ENCODE peak calls at places on chromosomes 2 and 18, in ten cellular contexts. One of them, this sample, is unnamed.

GRCh38 chr18:65073060-65073550 is 677.7 kb upstream of the CDH7 start:
- DNase-seq in hippocampal formation: no peak
- DNase-seq in prostate gland: no peak
- DNase-seq in adrenal gland: no peak
- DNase-seq in dermis blood vessel endothelial cell: no peak
- DNase-seq in DMS 273 treated with DMSO at 0.1 percent for 48 hours: no peak
- DNase-seq in stimulated activated CD8-positive, alpha-beta memory T cell treated with anti-CD3 and anti-CD28 coated beads, Interleukin-4, amount 100 ng/mL, for 48 hours: no peak
- DNase-seq in non-pigmented ciliary epithelial cell: no peak
- DNase-seq in D341Med: no peak
- DNase-seq in glomerular endothelial cell: no peak
- DNase-seq in this sample: no peak

GRCh38 chr2:108927936-108928659 is 60.9 kb downstream of the EDAR start:
- DNase-seq in hippocampal formation: no peak
- DNase-seq in prostate gland: peak
- DNase-seq in adrenal gland: peak
- DNase-seq in dermis blood vessel endothelial cell: peak
- DNase-seq in DMS 273 treated with DMSO at 0.1 percent for 48 hours: no peak
- DNase-seq in stimulated activated CD8-positive, alpha-beta memory T cell treated with anti-CD3 and anti-CD28 coated beads, Interleukin-4, amount 100 ng/mL, for 48 hours: peak
- DNase-seq in non-pigmented ciliary epithelial cell: peak
- DNase-seq in D341Med: peak
- DNase-seq in glomerular endothelial cell: peak
- DNase-seq in this sample: peak

GRCh38 chr2:238159676-238160205 is 971 bp downstream of the ERFE start:
- DNase-seq in hippocampal formation: no peak
- DNase-seq in prostate gland: no peak
- DNase-seq in adrenal gland: no peak
- DNase-seq in dermis blood vessel endothelial cell: no peak
- DNase-seq in DMS 273 treated with DMSO at 0.1 percent for 48 hours: no peak
- DNase-seq in stimulated activated CD8-positive, alpha-beta memory T cell treated with anti-CD3 and anti-CD28 coated beads, Interleukin-4, amount 100 ng/mL, for 48 hours: no peak
- DNase-seq in non-pigmented ciliary epithelial cell: no peak
- DNase-seq in D341Med: no peak
- DNase-seq in glomerular endothelial cell: no peak
- DNase-seq in this sample: no peak

GRCh38 chr2:1730047-1730937 is 14.0 kb downstream of the PXDN start:
- DNase-seq in hippocampal formation: no peak
- DNase-seq in prostate gland: no peak
- DNase-seq in adrenal gland: no peak
- DNase-seq in dermis blood vessel endothelial cell: peak
- DNase-seq in DMS 273 treated with DMSO at 0.1 percent for 48 hours: no peak
- DNase-seq in stimulated activated CD8-positive, alpha-beta memory T cell treated with anti-CD3 and anti-CD28 coated beads, Interleukin-4, amount 100 ng/mL, for 48 hours: no peak
- DNase-seq in non-pigmented ciliary epithelial cell: no peak
- DNase-seq in D341Med: no peak
- DNase-seq in glomerular endothelial cell: no peak
- DNase-seq in this sample: peak

GRCh38 chr18:23495723-23496440 is 7.4 kb upstream of the RMC1 start:
- DNase-seq in hippocampal formation: no peak
- DNase-seq in prostate gland: peak
- DNase-seq in adrenal gland: no peak
- DNase-seq in dermis blood vessel endothelial cell: no peak
- DNase-seq in DMS 273 treated with DMSO at 0.1 percent for 48 hours: no peak
- DNase-seq in stimulated activated CD8-positive, alpha-beta memory T cell treated with anti-CD3 and anti-CD28 coated beads, Interleukin-4, amount 100 ng/mL, for 48 hours: no peak
- DNase-seq in non-pigmented ciliary epithelial cell: no peak
- DNase-seq in D341Med: no peak
- DNase-seq in glomerular endothelial cell: no peak
- DNase-seq in this sample: no peak

GRCh38 chr18:58943896-58944295 is 79.2 kb downstream of the ZNF532 start:
- DNase-seq in hippocampal formation: no peak
- DNase-seq in prostate gland: no peak
- DNase-seq in adrenal gland: no peak
- DNase-seq in dermis blood vessel endothelial cell: no peak
- DNase-seq in DMS 273 treated with DMSO at 0.1 percent for 48 hours: no peak
- DNase-seq in stimulated activated CD8-positive, alpha-beta memory T cell treated with anti-CD3 and anti-CD28 coated beads, Interleukin-4, amount 100 ng/mL, for 48 hours: no peak
- DNase-seq in non-pigmented ciliary epithelial cell: no peak
- DNase-seq in D341Med: peak
- DNase-seq in glomerular endothelial cell: no peak
- DNase-seq in this sample: no peak

GRCh38 chr18:78726326-78727056 is 253.1 kb upstream of the SALL3 start:
- DNase-seq in hippocampal formation: no peak
- DNase-seq in prostate gland: no peak
- DNase-seq in adrenal gland: no peak
- DNase-seq in dermis blood vessel endothelial cell: no peak
- DNase-seq in DMS 273 treated with DMSO at 0.1 percent for 48 hours: no peak
- DNase-seq in stimulated activated CD8-positive, alpha-beta memory T cell treated with anti-CD3 and anti-CD28 coated beads, Interleukin-4, amount 100 ng/mL, for 48 hours: no peak
- DNase-seq in non-pigmented ciliary epithelial cell: no peak
- DNase-seq in D341Med: no peak
- DNase-seq in glomerular endothelial cell: no peak
- DNase-seq in this sample: no peak

GRCh38 chr18:28432350-28432749 is 255.4 kb upstream of the CDH2 start:
- DNase-seq in hippocampal formation: no peak
- DNase-seq in prostate gland: no peak
- DNase-seq in adrenal gland: no peak
- DNase-seq in dermis blood vessel endothelial cell: peak
- DNase-seq in DMS 273 treated with DMSO at 0.1 percent for 48 hours: no peak
- DNase-seq in stimulated activated CD8-positive, alpha-beta memory T cell treated with anti-CD3 and anti-CD28 coated beads, Interleukin-4, amount 100 ng/mL, for 48 hours: no peak
- DNase-seq in non-pigmented ciliary epithelial cell: no peak
- DNase-seq in D341Med: no peak
- DNase-seq in glomerular endothelial cell: no peak
- DNase-seq in this sample: no peak

GRCh38 chr2:19046986-19047780 is 311.2 kb downstream of the OSR1 start:
- DNase-seq in hippocampal formation: no peak
- DNase-seq in prostate gland: no peak
- DNase-seq in adrenal gland: no peak
- DNase-seq in dermis blood vessel endothelial cell: no peak
- DNase-seq in DMS 273 treated with DMSO at 0.1 percent for 48 hours: no peak
- DNase-seq in stimulated activated CD8-positive, alpha-beta memory T cell treated with anti-CD3 and anti-CD28 coated beads, Interleukin-4, amount 100 ng/mL, for 48 hours: no peak
- DNase-seq in non-pigmented ciliary epithelial cell: no peak
- DNase-seq in D341Med: no peak
- DNase-seq in glomerular endothelial cell: no peak
- DNase-seq in this sample: no peak

GRCh38 chr18:21745234-21745633 is 4.6 kb downstream of the MIB1 start:
- DNase-seq in hippocampal formation: no peak
- DNase-seq in prostate gland: no peak
- DNase-seq in adrenal gland: no peak
- DNase-seq in dermis blood vessel endothelial cell: no peak
- DNase-seq in DMS 273 treated with DMSO at 0.1 percent for 48 hours: no peak
- DNase-seq in stimulated activated CD8-positive, alpha-beta memory T cell treated with anti-CD3 and anti-CD28 coated beads, Interleukin-4, amount 100 ng/mL, for 48 hours: no peak
- DNase-seq in non-pigmented ciliary epithelial cell: no peak
- DNase-seq in D341Med: no peak
- DNase-seq in glomerular endothelial cell: no peak
- DNase-seq in this sample: no peak

GRCh38 chr2:88626171-88627054 is 851 bp downstream of the EIF2AK3 start:
- DNase-seq in hippocampal formation: no peak
- DNase-seq in prostate gland: peak
- DNase-seq in adrenal gland: peak
- DNase-seq in dermis blood vessel endothelial cell: peak
- DNase-seq in DMS 273 treated with DMSO at 0.1 percent for 48 hours: no peak
- DNase-seq in stimulated activated CD8-positive, alpha-beta memory T cell treated with anti-CD3 and anti-CD28 coated beads, Interleukin-4, amount 100 ng/mL, for 48 hours: peak
- DNase-seq in non-pigmented ciliary epithelial cell: no peak
- DNase-seq in D341Med: peak
- DNase-seq in glomerular endothelial cell: no peak
- DNase-seq in this sample: no peak

GRCh38 chr18:3340015-3340681 is 78.2 kb downstream of the MYL12B start:
- DNase-seq in hippocampal formation: no peak
- DNase-seq in prostate gland: no peak
- DNase-seq in adrenal gland: no peak
- DNase-seq in dermis blood vessel endothelial cell: peak
- DNase-seq in DMS 273 treated with DMSO at 0.1 percent for 48 hours: no peak
- DNase-seq in stimulated activated CD8-positive, alpha-beta memory T cell treated with anti-CD3 and anti-CD28 coated beads, Interleukin-4, amount 100 ng/mL, for 48 hours: no peak
- DNase-seq in non-pigmented ciliary epithelial cell: peak
- DNase-seq in D341Med: no peak
- DNase-seq in glomerular endothelial cell: no peak
- DNase-seq in this sample: no peak

GRCh38 chr2:24928036-24928435 is 8.0 kb upstream of the ADCY3 start:
- DNase-seq in hippocampal formation: no peak
- DNase-seq in prostate gland: no peak
- DNase-seq in adrenal gland: no peak
- DNase-seq in dermis blood vessel endothelial cell: no peak
- DNase-seq in DMS 273 treated with DMSO at 0.1 percent for 48 hours: no peak
- DNase-seq in stimulated activated CD8-positive, alpha-beta memory T cell treated with anti-CD3 and anti-CD28 coated beads, Interleukin-4, amount 100 ng/mL, for 48 hours: no peak
- DNase-seq in non-pigmented ciliary epithelial cell: no peak
- DNase-seq in D341Med: no peak
- DNase-seq in glomerular endothelial cell: no peak
- DNase-seq in this sample: no peak

GRCh38 chr2:129777757-129778607 is 201.5 kb upstream of the RAB6C start:
- DNase-seq in hippocampal formation: no peak
- DNase-seq in prostate gland: no peak
- DNase-seq in adrenal gland: no peak
- DNase-seq in dermis blood vessel endothelial cell: no peak
- DNase-seq in DMS 273 treated with DMSO at 0.1 percent for 48 hours: no peak
- DNase-seq in stimulated activated CD8-positive, alpha-beta memory T cell treated with anti-CD3 and anti-CD28 coated beads, Interleukin-4, amount 100 ng/mL, for 48 hours: no peak
- DNase-seq in non-pigmented ciliary epithelial cell: no peak
- DNase-seq in D341Med: no peak
- DNase-seq in glomerular endothelial cell: no peak
- DNase-seq in this sample: no peak

GRCh38 chr2:27212626-27213471 is 781 bp upstream of the SLC5A6 start:
- DNase-seq in hippocampal formation: no peak
- DNase-seq in prostate gland: no peak
- DNase-seq in adrenal gland: no peak
- DNase-seq in dermis blood vessel endothelial cell: no peak
- DNase-seq in DMS 273 treated with DMSO at 0.1 percent for 48 hours: peak
- DNase-seq in stimulated activated CD8-positive, alpha-beta memory T cell treated with anti-CD3 and anti-CD28 coated beads, Interleukin-4, amount 100 ng/mL, for 48 hours: no peak
- DNase-seq in non-pigmented ciliary epithelial cell: no peak
- DNase-seq in D341Med: no peak
- DNase-seq in glomerular endothelial cell: no peak
- DNase-seq in this sample: peak

GRCh38 chr2:70241338-70241737 is 7.1 kb downstream of the TIA1 start:
- DNase-seq in hippocampal formation: no peak
- DNase-seq in prostate gland: no peak
- DNase-seq in adrenal gland: no peak
- DNase-seq in dermis blood vessel endothelial cell: peak
- DNase-seq in DMS 273 treated with DMSO at 0.1 percent for 48 hours: no peak
- DNase-seq in stimulated activated CD8-positive, alpha-beta memory T cell treated with anti-CD3 and anti-CD28 coated beads, Interleukin-4, amount 100 ng/mL, for 48 hours: no peak
- DNase-seq in non-pigmented ciliary epithelial cell: no peak
- DNase-seq in D341Med: no peak
- DNase-seq in glomerular endothelial cell: no peak
- DNase-seq in this sample: no peak

GRCh38 chr2:53949457-53949856 is 21.3 kb downstream of the PSME4 start:
- DNase-seq in hippocampal formation: no peak
- DNase-seq in prostate gland: no peak
- DNase-seq in adrenal gland: no peak
- DNase-seq in dermis blood vessel endothelial cell: peak
- DNase-seq in DMS 273 treated with DMSO at 0.1 percent for 48 hours: no peak
- DNase-seq in stimulated activated CD8-positive, alpha-beta memory T cell treated with anti-CD3 and anti-CD28 coated beads, Interleukin-4, amount 100 ng/mL, for 48 hours: no peak
- DNase-seq in non-pigmented ciliary epithelial cell: no peak
- DNase-seq in D341Med: no peak
- DNase-seq in glomerular endothelial cell: no peak
- DNase-seq in this sample: peak

GRCh38 chr2:98372579-98372978 is 26.3 kb downstream of the CNGA3 start:
- DNase-seq in hippocampal formation: no peak
- DNase-seq in prostate gland: no peak
- DNase-seq in adrenal gland: no peak
- DNase-seq in dermis blood vessel endothelial cell: no peak
- DNase-seq in DMS 273 treated with DMSO at 0.1 percent for 48 hours: no peak
- DNase-seq in stimulated activated CD8-positive, alpha-beta memory T cell treated with anti-CD3 and anti-CD28 coated beads, Interleukin-4, amount 100 ng/mL, for 48 hours: no peak
- DNase-seq in non-pigmented ciliary epithelial cell: no peak
- DNase-seq in D341Med: no peak
- DNase-seq in glomerular endothelial cell: no peak
- DNase-seq in this sample: no peak

GRCh38 chr2:141676139-141676538 is 454.7 kb downstream of the LRP1B start:
- DNase-seq in hippocampal formation: no peak
- DNase-seq in prostate gland: no peak
- DNase-seq in adrenal gland: no peak
- DNase-seq in dermis blood vessel endothelial cell: no peak
- DNase-seq in DMS 273 treated with DMSO at 0.1 percent for 48 hours: no peak
- DNase-seq in stimulated activated CD8-positive, alpha-beta memory T cell treated with anti-CD3 and anti-CD28 coated beads, Interleukin-4, amount 100 ng/mL, for 48 hours: no peak
- DNase-seq in non-pigmented ciliary epithelial cell: no peak
- DNase-seq in D341Med: no peak
- DNase-seq in glomerular endothelial cell: no peak
- DNase-seq in this sample: no peak

GRCh38 chr18:36786686-36787085 is 42.1 kb downstream of the TPGS2 start:
- DNase-seq in hippocampal formation: no peak
- DNase-seq in prostate gland: peak
- DNase-seq in adrenal gland: peak
- DNase-seq in dermis blood vessel endothelial cell: no peak
- DNase-seq in DMS 273 treated with DMSO at 0.1 percent for 48 hours: no peak
- DNase-seq in stimulated activated CD8-positive, alpha-beta memory T cell treated with anti-CD3 and anti-CD28 coated beads, Interleukin-4, amount 100 ng/mL, for 48 hours: no peak
- DNase-seq in non-pigmented ciliary epithelial cell: peak
- DNase-seq in D341Med: no peak
- DNase-seq in glomerular endothelial cell: no peak
- DNase-seq in this sample: peak

GRCh38 chr18:10791141-10791808 is 265.4 kb downstream of the NAPG start:
- DNase-seq in hippocampal formation: no peak
- DNase-seq in prostate gland: no peak
- DNase-seq in adrenal gland: no peak
- DNase-seq in dermis blood vessel endothelial cell: no peak
- DNase-seq in DMS 273 treated with DMSO at 0.1 percent for 48 hours: no peak
- DNase-seq in stimulated activated CD8-positive, alpha-beta memory T cell treated with anti-CD3 and anti-CD28 coated beads, Interleukin-4, amount 100 ng/mL, for 48 hours: no peak
- DNase-seq in non-pigmented ciliary epithelial cell: no peak
- DNase-seq in D341Med: no peak
- DNase-seq in glomerular endothelial cell: no peak
- DNase-seq in this sample: no peak

GRCh38 chr18:35158728-35159443 is 81.9 kb upstream of the ZNF397 start:
- DNase-seq in hippocampal formation: no peak
- DNase-seq in prostate gland: no peak
- DNase-seq in adrenal gland: no peak
- DNase-seq in dermis blood vessel endothelial cell: no peak
- DNase-seq in DMS 273 treated with DMSO at 0.1 percent for 48 hours: no peak
- DNase-seq in stimulated activated CD8-positive, alpha-beta memory T cell treated with anti-CD3 and anti-CD28 coated beads, Interleukin-4, amount 100 ng/mL, for 48 hours: peak
- DNase-seq in non-pigmented ciliary epithelial cell: no peak
- DNase-seq in D341Med: no peak
- DNase-seq in glomerular endothelial cell: no peak
- DNase-seq in this sample: no peak

GRCh38 chr2:159557437-159558034 is 58.8 kb downstream of the BAZ2B start:
- DNase-seq in hippocampal formation: no peak
- DNase-seq in prostate gland: no peak
- DNase-seq in adrenal gland: no peak
- DNase-seq in dermis blood vessel endothelial cell: peak
- DNase-seq in DMS 273 treated with DMSO at 0.1 percent for 48 hours: no peak
- DNase-seq in stimulated activated CD8-positive, alpha-beta memory T cell treated with anti-CD3 and anti-CD28 coated beads, Interleukin-4, amount 100 ng/mL, for 48 hours: no peak
- DNase-seq in non-pigmented ciliary epithelial cell: no peak
- DNase-seq in D341Med: peak
- DNase-seq in glomerular endothelial cell: no peak
- DNase-seq in this sample: peak

GRCh38 chr2:3432067-3432466 is 52.6 kb downstream of the TRAPPC12 start:
- DNase-seq in hippocampal formation: no peak
- DNase-seq in prostate gland: no peak
- DNase-seq in adrenal gland: no peak
- DNase-seq in dermis blood vessel endothelial cell: no peak
- DNase-seq in DMS 273 treated with DMSO at 0.1 percent for 48 hours: no peak
- DNase-seq in stimulated activated CD8-positive, alpha-beta memory T cell treated with anti-CD3 and anti-CD28 coated beads, Interleukin-4, amount 100 ng/mL, for 48 hours: no peak
- DNase-seq in non-pigmented ciliary epithelial cell: no peak
- DNase-seq in D341Med: peak
- DNase-seq in glomerular endothelial cell: no peak
- DNase-seq in this sample: no peak

GRCh38 chr2:232142049-232142448 is 180.5 kb downstream of the DIS3L2 start:
- DNase-seq in hippocampal formation: peak
- DNase-seq in prostate gland: no peak
- DNase-seq in adrenal gland: peak
- DNase-seq in dermis blood vessel endothelial cell: peak
- DNase-seq in DMS 273 treated with DMSO at 0.1 percent for 48 hours: no peak
- DNase-seq in stimulated activated CD8-positive, alpha-beta memory T cell treated with anti-CD3 and anti-CD28 coated beads, Interleukin-4, amount 100 ng/mL, for 48 hours: peak
- DNase-seq in non-pigmented ciliary epithelial cell: no peak
- DNase-seq in D341Med: peak
- DNase-seq in glomerular endothelial cell: no peak
- DNase-seq in this sample: peak

GRCh38 chr18:55206941-55207340 is 247.7 kb upstream of the CCDC68 start:
- DNase-seq in hippocampal formation: no peak
- DNase-seq in prostate gland: no peak
- DNase-seq in adrenal gland: no peak
- DNase-seq in dermis blood vessel endothelial cell: no peak
- DNase-seq in DMS 273 treated with DMSO at 0.1 percent for 48 hours: no peak
- DNase-seq in stimulated activated CD8-positive, alpha-beta memory T cell treated with anti-CD3 and anti-CD28 coated beads, Interleukin-4, amount 100 ng/mL, for 48 hours: no peak
- DNase-seq in non-pigmented ciliary epithelial cell: no peak
- DNase-seq in D341Med: no peak
- DNase-seq in glomerular endothelial cell: no peak
- DNase-seq in this sample: no peak

GRCh38 chr2:54639609-54640008 is 83.9 kb upstream of the EML6 start:
- DNase-seq in hippocampal formation: no peak
- DNase-seq in prostate gland: no peak
- DNase-seq in adrenal gland: no peak
- DNase-seq in dermis blood vessel endothelial cell: peak
- DNase-seq in DMS 273 treated with DMSO at 0.1 percent for 48 hours: no peak
- DNase-seq in stimulated activated CD8-positive, alpha-beta memory T cell treated with anti-CD3 and anti-CD28 coated beads, Interleukin-4, amount 100 ng/mL, for 48 hours: no peak
- DNase-seq in non-pigmented ciliary epithelial cell: no peak
- DNase-seq in D341Med: no peak
- DNase-seq in glomerular endothelial cell: no peak
- DNase-seq in this sample: no peak

GRCh38 chr2:39091535-39091934 is 29.3 kb downstream of the SOS1 start:
- DNase-seq in hippocampal formation: no peak
- DNase-seq in prostate gland: no peak
- DNase-seq in adrenal gland: no peak
- DNase-seq in dermis blood vessel endothelial cell: no peak
- DNase-seq in DMS 273 treated with DMSO at 0.1 percent for 48 hours: no peak
- DNase-seq in stimulated activated CD8-positive, alpha-beta memory T cell treated with anti-CD3 and anti-CD28 coated beads, Interleukin-4, amount 100 ng/mL, for 48 hours: no peak
- DNase-seq in non-pigmented ciliary epithelial cell: no peak
- DNase-seq in D341Med: no peak
- DNase-seq in glomerular endothelial cell: no peak
- DNase-seq in this sample: no peak

This sample was measured in renal cortical epithelial cell.